ENCODE peak calls at places on chromosomes 4 and X, in eight cellular contexts. One of them, this sample, is unnamed.

GRCh38 chr4:121690001-121690400 is 6.8 kb downstream of the ANXA5 start:
- DNase-seq in caudate nucleus: no peak
- DNase-seq in astrocyte of the spinal cord: peak
- DNase-seq in endothelial cell: no peak
- DNase-seq in NCI-H446 treated with DMSO at 0.1 percent for 48 hours: no peak
- DNase-seq in OCI-LY7: no peak
- DNase-seq in GM20000: no peak
- DNase-seq in NCI-H1092 treated with DMSO at 0.1 percent for 48 hours: no peak
- DNase-seq in this sample: no peak

GRCh38 chrX:140149761-140150160 is 184.4 kb upstream of the CXorf66 start:
- DNase-seq in endothelial cell: no peak
- DNase-seq in NCI-H446 treated with DMSO at 0.1 percent for 48 hours: no peak
- DNase-seq in astrocyte of the spinal cord: no peak
- DNase-seq in GM20000: no peak
- DNase-seq in NCI-H1092 treated with DMSO at 0.1 percent for 48 hours: no peak
- DNase-seq in OCI-LY7: no peak
- DNase-seq in caudate nucleus: no peak
- DNase-seq in this sample: no peak

GRCh38 chrX:4110964-4111363 is 397.5 kb upstream of the PRKX start:
- DNase-seq in GM20000: no peak
- DNase-seq in astrocyte of the spinal cord: no peak
- DNase-seq in caudate nucleus: no peak
- DNase-seq in endothelial cell: no peak
- DNase-seq in NCI-H446 treated with DMSO at 0.1 percent for 48 hours: no peak
- DNase-seq in OCI-LY7: no peak
- DNase-seq in NCI-H1092 treated with DMSO at 0.1 percent for 48 hours: no peak
- DNase-seq in this sample: no peak

GRCh38 chrX:18899796-18900380 is 84.0 kb downstream of the PHKA2 start:
- DNase-seq in astrocyte of the spinal cord: peak
- DNase-seq in endothelial cell: peak
- DNase-seq in caudate nucleus: peak
- DNase-seq in NCI-H1092 treated with DMSO at 0.1 percent for 48 hours: no peak
- DNase-seq in OCI-LY7: no peak
- DNase-seq in GM20000: peak
- DNase-seq in NCI-H446 treated with DMSO at 0.1 percent for 48 hours: no peak
- DNase-seq in this sample: no peak

GRCh38 chr4:101199507-101200285 is 147.6 kb downstream of the PPP3CA start:
- DNase-seq in NCI-H1092 treated with DMSO at 0.1 percent for 48 hours: peak
- DNase-seq in endothelial cell: no peak
- DNase-seq in NCI-H446 treated with DMSO at 0.1 percent for 48 hours: no peak
- DNase-seq in GM20000: no peak
- DNase-seq in OCI-LY7: no peak
- DNase-seq in caudate nucleus: no peak
- DNase-seq in astrocyte of the spinal cord: peak
- DNase-seq in this sample: no peak

GRCh38 chr4:55819634-55820033 is at the start of gene EXOC1L:
- DNase-seq in NCI-H1092 treated with DMSO at 0.1 percent for 48 hours: no peak
- DNase-seq in endothelial cell: peak
- DNase-seq in NCI-H446 treated with DMSO at 0.1 percent for 48 hours: no peak
- DNase-seq in GM20000: no peak
- DNase-seq in caudate nucleus: peak
- DNase-seq in OCI-LY7: no peak
- DNase-seq in astrocyte of the spinal cord: peak
- DNase-seq in this sample: peak

GRCh38 chr4:153634737-153635353 is 49.2 kb upstream of the TLR2 start:
- DNase-seq in astrocyte of the spinal cord: peak
- DNase-seq in OCI-LY7: peak
- DNase-seq in endothelial cell: no peak
- DNase-seq in NCI-H446 treated with DMSO at 0.1 percent for 48 hours: no peak
- DNase-seq in NCI-H1092 treated with DMSO at 0.1 percent for 48 hours: no peak
- DNase-seq in GM20000: no peak
- DNase-seq in caudate nucleus: no peak
- DNase-seq in this sample: peak

GRCh38 chr4:12724520-12724919 is 759.6 kb downstream of the RAB28 start:
- DNase-seq in astrocyte of the spinal cord: no peak
- DNase-seq in GM20000: no peak
- DNase-seq in OCI-LY7: peak
- DNase-seq in caudate nucleus: no peak
- DNase-seq in endothelial cell: no peak
- DNase-seq in NCI-H1092 treated with DMSO at 0.1 percent for 48 hours: peak
- DNase-seq in NCI-H446 treated with DMSO at 0.1 percent for 48 hours: no peak
- DNase-seq in this sample: no peak

GRCh38 chr4:103498161-103499070 is 221.4 kb downstream of the TACR3 start:
- DNase-seq in astrocyte of the spinal cord: peak
- DNase-seq in caudate nucleus: no peak
- DNase-seq in endothelial cell: no peak
- DNase-seq in GM20000: peak
- DNase-seq in NCI-H446 treated with DMSO at 0.1 percent for 48 hours: no peak
- DNase-seq in NCI-H1092 treated with DMSO at 0.1 percent for 48 hours: no peak
- DNase-seq in OCI-LY7: no peak
- DNase-seq in this sample: no peak

GRCh38 chr4:1047976-1048780 is 36.8 kb downstream of the FGFRL1 start:
- DNase-seq in caudate nucleus: no peak
- DNase-seq in astrocyte of the spinal cord: no peak
- DNase-seq in GM20000: no peak
- DNase-seq in endothelial cell: no peak
- DNase-seq in NCI-H446 treated with DMSO at 0.1 percent for 48 hours: no peak
- DNase-seq in OCI-LY7: no peak
- DNase-seq in NCI-H1092 treated with DMSO at 0.1 percent for 48 hours: no peak
- DNase-seq in this sample: no peak

GRCh38 chr4:7761720-7762119 is 177.9 kb downstream of the AFAP1 start:
- DNase-seq in endothelial cell: peak
- DNase-seq in NCI-H1092 treated with DMSO at 0.1 percent for 48 hours: no peak
- DNase-seq in OCI-LY7: peak
- DNase-seq in NCI-H446 treated with DMSO at 0.1 percent for 48 hours: no peak
- DNase-seq in GM20000: peak
- DNase-seq in astrocyte of the spinal cord: no peak
- DNase-seq in caudate nucleus: peak
- DNase-seq in this sample: peak

GRCh38 chr4:101288365-101289145 is 58.8 kb downstream of the PPP3CA start:
- DNase-seq in NCI-H446 treated with DMSO at 0.1 percent for 48 hours: no peak
- DNase-seq in GM20000: no peak
- DNase-seq in OCI-LY7: no peak
- DNase-seq in endothelial cell: no peak
- DNase-seq in NCI-H1092 treated with DMSO at 0.1 percent for 48 hours: no peak
- DNase-seq in astrocyte of the spinal cord: no peak
- DNase-seq in caudate nucleus: no peak
- DNase-seq in this sample: no peak

GRCh38 chrX:104253567-104254441 is 929 bp downstream of the ESX1 start:
- DNase-seq in GM20000: no peak
- DNase-seq in endothelial cell: peak
- DNase-seq in caudate nucleus: no peak
- DNase-seq in NCI-H446 treated with DMSO at 0.1 percent for 48 hours: no peak
- DNase-seq in astrocyte of the spinal cord: no peak
- DNase-seq in NCI-H1092 treated with DMSO at 0.1 percent for 48 hours: no peak
- DNase-seq in OCI-LY7: no peak
- DNase-seq in this sample: no peak

GRCh38 chr4:83252782-83253405 is 31.7 kb downstream of the COQ2 start:
- DNase-seq in endothelial cell: peak
- DNase-seq in NCI-H1092 treated with DMSO at 0.1 percent for 48 hours: peak
- DNase-seq in NCI-H446 treated with DMSO at 0.1 percent for 48 hours: peak
- DNase-seq in caudate nucleus: no peak
- DNase-seq in astrocyte of the spinal cord: peak
- DNase-seq in GM20000: peak
- DNase-seq in OCI-LY7: peak
- DNase-seq in this sample: peak

GRCh38 chr4:6180841-6181631 is 19.3 kb downstream of the JAKMIP1 start:
- DNase-seq in astrocyte of the spinal cord: no peak
- DNase-seq in OCI-LY7: peak
- DNase-seq in caudate nucleus: no peak
- DNase-seq in GM20000: peak
- DNase-seq in endothelial cell: no peak
- DNase-seq in NCI-H1092 treated with DMSO at 0.1 percent for 48 hours: no peak
- DNase-seq in NCI-H446 treated with DMSO at 0.1 percent for 48 hours: no peak
- DNase-seq in this sample: no peak

GRCh38 chr4:26459756-26460530 is 30.3 kb downstream of the CCKAR start:
- DNase-seq in OCI-LY7: no peak
- DNase-seq in astrocyte of the spinal cord: peak
- DNase-seq in endothelial cell: no peak
- DNase-seq in NCI-H1092 treated with DMSO at 0.1 percent for 48 hours: no peak
- DNase-seq in NCI-H446 treated with DMSO at 0.1 percent for 48 hours: no peak
- DNase-seq in caudate nucleus: no peak
- DNase-seq in GM20000: no peak
- DNase-seq in this sample: no peak